ENCODE peak calls at places on chromosome 17, in four cellular contexts. F is psoas muscle, O is stomach, I is heart right ventricle. M is an unnamed sample.

GRCh38 chr17:78882546-78883089 is 20.4 kb downstream of the CEP295NL start:
- DNase-seq in I (no peak), O (no peak), F (peak; percentile 70), M (no peak)

GRCh38 chr17:42116705-42117396 is 4.3 kb downstream of the KAT2A start:
- DNase-seq in O (peak; percentile 91), F (peak; percentile 90), I (peak; percentile 75), M (peak; percentile 54)

GRCh38 chr17:17987901-17988300 is 15.2 kb downstream of the DRC3 start:
- DNase-seq in F (no peak), O (no peak), I (no peak), M (no peak)

GRCh38 chr17:47013341-47013740 is 34.3 kb upstream of the RPRML start:
- DNase-seq in I (no peak), F (no peak), O (no peak), M (no peak)

GRCh38 chr17:49393491-49394255 is 21.0 kb downstream of the PHB1 start:
- DNase-seq in O (no peak), I (no peak), F (no peak), M (no peak)

GRCh38 chr17:65674246-65675045 is 113.0 kb upstream of the AXIN2 start:
- DNase-seq in I (no peak), O (no peak), F (no peak), M (no peak)

GRCh38 chr17:7631398-7632380 is 1.8 kb downstream of the SHBG start:
- DNase-seq in I (peak; percentile 41), O (no peak), F (no peak), M (no peak)

GRCh38 chr17:57626520-57627210 is 118.4 kb downstream of the CCDC182 start:
- DNase-seq in F (no peak), I (no peak), O (no peak), M (no peak)

GRCh38 chr17:68972119-68972704 is 17.0 kb upstream of the ABCA8 start:
- DNase-seq in O (no peak), I (no peak), F (no peak), M (peak; percentile 4)

GRCh38 chr17:76196675-76197074 is 43.6 kb downstream of the RNF157 start:
- DNase-seq in F (peak; percentile 95), O (peak; percentile 52), I (peak; percentile 73), M (peak; percentile 14)

GRCh38 chr17:50288306-50288705 is 14.0 kb downstream of the TMEM92 start:
- DNase-seq in F (peak; percentile 5), O (no peak), I (no peak), M (no peak)

GRCh38 chr17:731943-732787 is at the start of gene TLCD3A:
- DNase-seq in I (peak; percentile 78), F (peak; percentile 84), O (peak; percentile 87), M (no peak)

GRCh38 chr17:76262732-76263344 is 2.3 kb upstream of the UBALD2 start:
- DNase-seq in O (peak; percentile 80), I (no peak), F (peak; percentile 67), M (no peak)

GRCh38 chr17:75756451-75757085 is 8.4 kb downstream of the GALK1 start:
- DNase-seq in O (no peak), F (peak; percentile 50), I (no peak), M (no peak)

GRCh38 chr17:11122908-11123307 is 118.1 kb upstream of the SHISA6 start:
- DNase-seq in F (no peak), O (peak; percentile 89), I (peak; percentile 15), M (no peak)

GRCh38 chr17:9475259-9475658 is 100.4 kb downstream of the STX8 start:
- DNase-seq in I (no peak), O (no peak), F (no peak), M (no peak)

GRCh38 chr17:79031996-79032875 is 8.3 kb downstream of the C1QTNF1 start:
- DNase-seq in O (peak; percentile 8), I (no peak), F (no peak), M (no peak)

GRCh38 chr17:4897198-4897657 is 2.1 kb upstream of the C17orf107 start:
- DNase-seq in I (no peak), O (no peak), F (peak; percentile 35), M (no peak)

GRCh38 chr17:49315551-49315951 is 46.5 kb downstream of the ZNF652 start:
- DNase-seq in O (peak; percentile 78), F (peak; percentile 84), I (peak; percentile 43), M (peak; percentile 66)

GRCh38 chr17:3687949-3688614 is 7.9 kb downstream of the P2RX5 start:
- DNase-seq in O (no peak), F (no peak), I (no peak), M (no peak)

GRCh38 chr17:44992242-44992939 is 24.3 kb upstream of the C1QL1 start:
- DNase-seq in F (no peak), O (no peak), I (no peak), M (no peak)

GRCh38 chr17:60652484-60653247 is 25.0 kb upstream of the BCAS3 start:
- DNase-seq in I (no peak), O (no peak), F (no peak), M (no peak)

GRCh38 chr17:34117332-34117731 is 137.8 kb upstream of the CCL2 start:
- DNase-seq in O (no peak), F (no peak), I (no peak), M (no peak)

GRCh38 chr17:43200127-43200526 is 11.5 kb upstream of the TMEM106A start:
- DNase-seq in O (no peak), I (no peak), F (no peak), M (no peak)

GRCh38 chr17:69246726-69247375 is 18.2 kb upstream of the ABCA10 start:
- DNase-seq in O (no peak), F (no peak), I (no peak), M (peak; percentile 15)

GRCh38 chr17:42818379-42818778 is 5.7 kb downstream of the BECN1 start:
- DNase-seq in F (no peak), O (no peak), I (no peak), M (no peak)

GRCh38 chr17:27475981-27476895 is 20.0 kb downstream of the KSR1 start:
- DNase-seq in O (no peak), F (no peak), I (no peak), M (no peak)

GRCh38 chr17:75344664-75345063 is 55.4 kb upstream of the SLC25A19 start:
- DNase-seq in F (no peak), O (no peak), I (no peak), M (no peak)

GRCh38 chr17:42843358-42843934 is 934 bp upstream of the AOC2 start:
- DNase-seq in F (no peak), I (no peak), O (no peak), M (peak; percentile 43)

GRCh38 chr17:59498421-59499307 is 66.7 kb upstream of the DHX40 start:
- DNase-seq in F (no peak), O (no peak), I (no peak), M (no peak)

GRCh38 chr17:43367588-43368242 is 31.1 kb upstream of the ARL4D start:
- DNase-seq in O (no peak), F (no peak), I (no peak), M (peak; percentile 81)

GRCh38 chr17:10748475-10749110 is 18.8 kb upstream of the TMEM220 start:
- DNase-seq in O (no peak), I (no peak), F (no peak), M (no peak)

GRCh38 chr17:78600181-78600651 is 23.0 kb upstream of the DNAH17 start:
- DNase-seq in F (no peak), O (no peak), I (no peak), M (no peak)

GRCh38 chr17:3750926-3751325 is 27.2 kb downstream of the HASPIN start:
- DNase-seq in I (no peak), F (no peak), O (no peak), M (no peak)

GRCh38 chr17:29760279-29760721 is 137.6 kb upstream of the CORO6 start:
- DNase-seq in I (no peak), O (no peak), F (no peak), M (no peak)

GRCh38 chr17:45820052-45820780 is 24.5 kb upstream of the SPPL2C start:
- DNase-seq in O (no peak), F (no peak), I (no peak), M (no peak)

DNA sequence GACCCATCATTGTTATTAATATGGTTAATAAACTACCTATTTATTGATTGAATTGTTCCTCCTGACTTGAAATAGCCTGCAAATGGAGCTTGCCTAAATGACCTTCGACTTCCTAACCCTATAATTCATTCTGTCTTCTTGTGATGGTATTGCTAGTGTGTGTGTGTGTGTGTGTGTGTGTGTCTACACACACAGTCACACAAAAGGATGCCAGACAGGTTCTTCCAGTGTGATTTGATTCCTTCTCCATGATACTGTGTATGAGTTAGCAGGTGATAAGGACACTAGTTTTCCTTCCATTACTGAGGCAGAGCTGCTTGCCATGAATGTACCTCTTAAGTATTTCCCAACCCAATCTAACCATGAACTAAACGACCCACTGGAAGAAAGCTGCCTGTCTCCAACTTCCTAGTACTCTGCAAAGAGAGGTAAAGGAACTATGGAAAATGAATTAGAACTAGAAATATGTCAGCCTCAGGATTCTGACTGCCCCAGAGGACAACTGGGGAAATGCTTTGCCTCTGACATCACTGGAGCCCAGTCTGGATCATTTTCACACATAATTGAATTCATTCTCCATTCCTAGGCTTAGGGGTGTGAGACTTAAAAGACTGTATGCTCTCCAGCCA is 3.5 kb upstream of the CDC6 start:
- DNase-seq in O (no peak), F (no peak), I (no peak), M (peak; percentile 49)
- TF ChIP-seq CTCF in O (no peak), F (peak; percentile 8), I (no peak), M (peak; percentile 21)

DNA sequence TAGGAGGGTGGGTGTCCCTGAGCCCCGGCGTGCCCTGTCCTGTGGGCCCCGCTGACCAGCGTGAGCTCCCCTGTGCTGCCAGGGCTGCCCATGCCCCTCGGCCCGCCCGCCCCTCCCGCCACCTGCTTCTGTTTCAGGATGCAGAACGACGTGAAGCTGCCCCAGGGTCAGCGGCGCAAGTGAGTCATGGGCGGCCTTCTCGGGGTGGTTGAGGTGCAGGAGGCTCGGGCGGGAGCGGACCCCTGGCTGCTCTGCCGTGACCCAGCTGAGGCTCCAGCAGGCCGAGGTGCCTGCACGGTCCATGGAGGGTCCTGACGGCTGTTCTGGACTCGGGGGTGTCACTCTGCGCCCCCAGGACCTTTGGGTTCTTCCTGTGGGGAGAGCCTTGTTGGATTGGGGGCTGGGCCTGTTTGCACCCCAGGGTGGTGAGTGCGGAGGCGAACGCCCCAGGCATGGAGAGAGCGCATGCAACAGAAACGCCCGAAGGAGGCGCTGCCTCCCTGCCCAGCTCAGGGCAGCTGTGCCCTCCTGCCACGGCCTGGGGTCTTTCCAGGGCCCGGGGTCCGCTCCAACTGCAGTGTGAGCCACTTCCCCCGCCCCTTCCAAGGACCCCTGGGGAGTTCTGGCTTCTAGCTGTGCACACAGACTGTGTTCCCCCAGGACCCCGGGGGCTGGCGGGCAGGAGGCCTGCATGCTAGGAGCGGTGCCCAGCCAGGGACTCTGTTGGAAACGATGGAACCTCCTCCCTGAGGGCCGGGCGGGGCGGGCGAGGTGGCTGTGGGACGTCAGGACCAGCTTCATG is 4.0 kb downstream of the SLC25A10 start:
- DNase-seq in O (no peak), F (peak; percentile 44), I (no peak), M (no peak)
- TF ChIP-seq CTCF in O (no peak), F (no peak), I (no peak), M (no peak)

GRCh38 chr17:28573966-28574480 is 2.7 kb downstream of the ALDOC start:
- DNase-seq in F (no peak), I (no peak), O (no peak), M (no peak)

GRCh38 chr17:28576758-28577465 is at the start of gene ALDOC:
- DNase-seq in O (peak; percentile 99), F (peak; percentile 98), I (peak; percentile 98), M (peak; percentile 71)

GRCh38 chr17:28573521-28573920 is 2.2 kb upstream of the PIGS start:
- DNase-seq in O (no peak), I (no peak), F (no peak), M (no peak)

GRCh38 chr17:28574536-28574935 is 2.2 kb downstream of the ALDOC start:
- DNase-seq in O (no peak), F (no peak), I (peak; percentile 20), M (no peak)

GRCh38 chr17:28575126-28575795 is 1.4 kb downstream of the ALDOC start:
- DNase-seq in O (no peak), F (no peak), I (peak; percentile 76), M (no peak)
- TF ChIP-seq CTCF in O (no peak), F (no peak), I (no peak), M (no peak)

GRCh38 chr17:31525801-31526549 is 134.5 kb downstream of the RAB11FIP4 start:
- DNase-seq in F (no peak), O (no peak), I (no peak), M (no peak)
- TF ChIP-seq CTCF in F (no peak), O (no peak), I (no peak), M (peak; percentile 14)

M was measured in AG09319.